ENCODE peak calls at places on chromosomes 3 and 15, in four cellular contexts. U is HCT116, T is K562, Z is HepG2. J is an unnamed sample.
A peak's percentile ranks its signal among the peaks of the same experiment; 100 is the strongest.

GRCh38 chr3:170059447-170059846 is 21.7 kb downstream of the GPR160 start:
- DNase-seq in U (no peak), T (no peak), Z (no peak), J (no peak)

GRCh38 chr15:34699968-34700640 is 54.7 kb downstream of the GJD2 start:
- DNase-seq in T (no peak), Z (no peak), U (no peak), J (no peak)

GRCh38 chr3:190514163-190515153 is 573 bp downstream of the IL1RAP start:
- DNase-seq in U (no peak), Z (peak; percentile 23), T (no peak), J (no peak)

GRCh38 chr3:127137757-127138536 is 55.0 kb upstream of the PRR23E start:
- DNase-seq in Z (no peak), T (no peak), U (no peak), J (no peak)

GRCh38 chr3:64011685-64012084 is 11.6 kb downstream of the PSMD6 start:
- DNase-seq in U (no peak), T (peak; percentile 12), Z (no peak), J (no peak)

GRCh38 chr3:161042023-161042501 is 63.1 kb downstream of the B3GALNT1 start:
- DNase-seq in Z (peak; percentile 70), U (no peak), T (no peak), J (no peak)

GRCh38 chr3:190008432-190008831 is 112.3 kb downstream of the P3H2 start:
- DNase-seq in T (no peak), U (no peak), Z (no peak), J (no peak)

GRCh38 chr3:134090031-134090430 is 60.3 kb upstream of the SLCO2A1 start:
- DNase-seq in Z (no peak), T (no peak), U (no peak), J (no peak)

GRCh38 chr3:11642455-11643162 is 1.1 kb downstream of the VGLL4 start:
- DNase-seq in U (peak; percentile 16), T (peak; percentile 76), Z (peak; percentile 70), J (no peak)

GRCh38 chr3:46996689-46997452 is 17.4 kb downstream of the NBEAL2 start:
- DNase-seq in T (no peak), U (no peak), Z (no peak), J (no peak)

GRCh38 chr3:197183582-197183981 is 114.8 kb downstream of the DLG1 start:
- DNase-seq in T (no peak), U (no peak), Z (no peak), J (no peak)

GRCh38 chr3:31661286-31661685 is 128.6 kb downstream of the STT3B start:
- DNase-seq in T (no peak), Z (no peak), U (no peak), J (no peak)

GRCh38 chr3:195897853-195898415 is 10.4 kb downstream of the TNK2 start:
- DNase-seq in U (no peak), Z (no peak), T (no peak), J (no peak)

GRCh38 chr3:196323723-196324122 is 5.7 kb upstream of the DYNLT2B start:
- DNase-seq in T (no peak), Z (peak; percentile 37), U (no peak), J (no peak)

GRCh38 chr3:44862221-44862637 is 517 bp downstream of the TMEM42 start:
- DNase-seq in U (no peak), Z (peak; percentile 9), T (no peak), J (no peak)

GRCh38 chr15:66472176-66472999 is 25.2 kb downstream of the SNAPC5 start:
- DNase-seq in T (no peak), U (no peak), Z (peak; percentile 35), J (no peak)

GRCh38 chr15:60592386-60593339 is 113.7 kb upstream of the ICE2 start:
- DNase-seq in U (no peak), Z (peak; percentile 74), T (peak; percentile 44), J (no peak)

GRCh38 chr3:50050361-50050760 is 38.4 kb upstream of the RBM5 start:
- DNase-seq in U (no peak), Z (peak; percentile 34), T (no peak), J (no peak)

GRCh38 chr15:67380921-67381320 is 126.3 kb downstream of the IQCH start:
- DNase-seq in T (no peak), U (no peak), Z (no peak), J (no peak)

GRCh38 chr3:33717616-33717865 is 513 bp downstream of the CLASP2 start:
- DNase-seq in Z (no peak), U (peak; percentile 49), T (peak; percentile 82), J (no peak)

GRCh38 chr3:58994746-58995330 is 55.0 kb downstream of the CFAP20DC start:
- DNase-seq in T (peak; percentile 48), U (peak; percentile 60), Z (peak; percentile 39), J (no peak)

GRCh38 chr15:82680200-82681102 is 29.2 kb downstream of the AP3B2 start:
- DNase-seq in U (no peak), T (peak; percentile 95), Z (no peak), J (no peak)

GRCh38 chr3:48402907-48403306 is 27.0 kb downstream of the PLXNB1 start:
- DNase-seq in U (no peak), Z (no peak), T (no peak), J (no peak)

GRCh38 chr3:159672728-159673471 is 315.7 kb upstream of the IL12A start:
- DNase-seq in U (no peak), T (no peak), Z (no peak), J (no peak)

GRCh38 chr3:152320201-152320617 is 51.5 kb downstream of the MBNL1 start:
- DNase-seq in Z (no peak), U (no peak), T (peak; percentile 91), J (no peak)

GRCh38 chr3:106065831-106066230 is 197.0 kb upstream of the CBLB start:
- DNase-seq in T (no peak), U (no peak), Z (no peak), J (no peak)

DNA sequence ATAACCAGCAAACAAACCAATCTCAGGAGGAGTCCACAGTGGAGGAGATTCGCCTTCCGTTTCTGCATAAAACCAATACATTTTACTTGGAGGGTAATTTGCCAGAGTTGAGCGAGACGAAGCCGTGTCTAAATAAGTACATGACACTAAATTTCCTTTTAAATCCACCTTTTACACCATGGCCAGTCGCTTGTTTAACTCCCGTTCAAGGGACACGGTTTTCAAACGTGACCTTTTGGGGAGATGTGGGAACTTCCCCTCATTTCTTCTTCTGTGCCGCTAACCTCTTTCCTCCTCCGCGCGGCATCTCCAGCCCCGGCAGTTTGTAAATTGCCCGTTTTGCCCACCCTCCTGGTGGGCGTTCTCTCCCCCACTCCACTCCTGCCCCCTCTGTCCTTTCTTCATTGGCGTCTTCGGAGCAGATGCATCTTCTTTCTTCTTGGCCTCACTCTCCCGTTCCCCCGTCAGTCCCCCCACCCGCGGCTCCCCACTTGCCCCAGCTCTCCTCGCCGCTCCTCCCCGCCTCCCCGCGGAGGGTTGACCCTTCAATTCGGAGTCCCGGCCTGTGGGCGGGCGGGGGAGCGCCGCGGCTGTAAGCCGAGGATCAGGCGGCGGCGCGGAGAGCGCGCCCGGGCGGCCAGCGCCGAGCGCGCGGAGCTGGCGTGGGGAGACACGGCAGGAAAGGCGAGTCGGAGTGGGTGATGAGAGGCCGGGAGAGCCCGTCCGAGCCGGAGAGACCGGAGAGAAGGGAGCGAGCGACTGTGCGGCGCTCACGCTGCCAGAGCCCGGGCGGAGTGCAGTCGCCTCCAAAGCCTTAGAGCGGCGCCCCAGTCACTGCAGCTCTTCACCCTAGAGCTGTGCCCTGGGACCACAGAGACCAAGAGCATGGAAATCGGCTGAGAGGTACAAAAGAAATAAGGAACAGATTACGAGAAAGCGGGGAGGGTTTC is at the start of gene NLGN1:
- DNase-seq in T (no peak), Z (no peak), U (no peak), J (no peak)
- TF ChIP-seq TCF7L2 in T (no peak), Z (no peak), U (no peak), J (no peak)

DNA sequence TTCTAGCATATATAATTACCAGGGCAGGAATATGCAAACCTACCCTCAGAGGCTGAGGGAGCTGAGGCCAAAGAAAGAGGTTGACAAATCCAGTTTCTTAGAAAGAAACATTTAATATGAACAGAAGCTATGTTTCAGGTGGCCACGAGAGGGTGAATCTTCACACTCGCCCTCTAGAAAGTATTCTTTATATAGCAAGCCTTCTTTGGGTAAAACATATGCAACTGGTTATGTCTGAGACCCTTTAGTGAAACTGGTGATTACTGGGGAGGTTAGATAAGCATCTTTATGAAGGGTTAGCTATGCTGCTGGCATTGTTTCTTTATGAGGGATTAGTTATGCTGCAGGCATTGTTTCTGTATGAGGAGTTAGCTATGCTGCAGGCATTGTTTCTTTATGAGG is 50.7 kb upstream of the GOLGA6L2 start:
- DNase-seq in Z (no peak), U (no peak), T (peak; percentile 18), J (peak; percentile 5)
- TF ChIP-seq SIN3A in Z (no peak), U (no peak), T (no peak), J (no peak)

GRCh38 chr3:182979719-182980191 is 583 bp downstream of the DCUN1D1 start:
- DNase-seq in U (no peak), T (peak; percentile 35), Z (peak; percentile 12), J (no peak)

GRCh38 chr3:182979103-182979697 is 1.1 kb downstream of the DCUN1D1 start:
- DNase-seq in U (no peak), Z (peak; percentile 39), T (no peak), J (no peak)

GRCh38 chr3:182980204-182981037 is at the start of gene DCUN1D1:
- DNase-seq in T (peak; percentile 95), U (peak; percentile 36), Z (peak; percentile 71), J (no peak)

GRCh38 chr3:182981038-182981380 is 671 bp upstream of the DCUN1D1 start:
- DNase-seq in Z (no peak), T (no peak), U (no peak), J (no peak)

GRCh38 chr3:182978387-182978786 is 2.0 kb downstream of the DCUN1D1 start:
- DNase-seq in T (no peak), U (no peak), Z (no peak), J (no peak)
- H3K4me3 ChIP-seq in T (peak overlapping the region; percentile 74), U (no peak overlapping the region), Z (peak overlapping the region; percentile 72), J (peak overlapping the region; percentile 90)

GRCh38 chr3:35829499-35829898 is 190.2 kb downstream of the ARPP21 start:
- DNase-seq in U (no peak), Z (peak; percentile 1), T (no peak), J (no peak)
- TF ChIP-seq TCF7L2 in U (no peak), Z (no peak), T (no peak), J (no peak)

DNA sequence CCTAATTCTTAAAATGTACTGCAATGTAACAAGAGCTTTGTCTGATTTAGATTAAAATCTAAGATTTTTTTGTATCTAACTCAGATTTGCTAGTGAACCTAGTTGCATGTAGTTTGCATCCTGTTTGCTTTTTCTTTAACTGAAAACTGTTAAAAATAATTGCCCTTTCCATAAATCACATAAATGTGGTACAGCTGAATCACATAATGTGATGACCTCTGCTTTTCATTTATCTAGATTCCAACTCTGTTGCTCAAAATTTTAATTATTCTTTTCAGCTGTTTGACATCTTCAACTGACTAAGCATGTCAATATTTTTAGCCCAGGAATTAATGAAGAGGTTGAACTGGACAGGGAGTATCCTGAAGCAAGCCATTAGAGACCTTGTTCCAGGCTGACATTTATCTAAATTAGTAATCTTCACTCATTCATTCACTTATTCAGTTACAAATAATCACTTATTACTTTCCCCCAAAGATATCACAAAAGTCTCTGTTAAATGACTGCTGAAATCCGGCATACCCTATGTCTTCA is 101.9 kb upstream of the PLXND1 start:
- DNase-seq in Z (no peak), U (no peak), T (no peak), J (no peak)
- TF ChIP-seq SIN3A in Z (no peak), U (no peak), T (no peak), J (no peak)

GRCh38 chr3:69669070-69669469 is 70.2 kb upstream of the MITF start:
- DNase-seq in Z (no peak), T (no peak), U (no peak), J (no peak)

GRCh38 chr3:69675773-69676660 is 63.2 kb upstream of the MITF start:
- DNase-seq in T (no peak), U (no peak), Z (no peak), J (no peak)

GRCh38 chr3:69671082-69671952 is 67.9 kb upstream of the MITF start:
- DNase-seq in T (peak; percentile 41), U (peak; percentile 15), Z (peak; percentile 8), J (no peak)
- H3K4me3 ChIP-seq in T (no peak overlapping the region), U (no peak overlapping the region), Z (no peak overlapping the region), J (no peak overlapping the region)